ENCODE peak calls at places on chromosomes 11 and 22, in four cellular contexts. P is HepG2, X is K562, H is H1. Z is an unnamed sample.

GRCh38 chr22:42330953-42331525 is 60.6 kb upstream of the TCF20 start:
- DNase-seq in P (no peak), X (no peak), H (no peak), Z (no peak)

GRCh38 chr22:19422440-19423301 is 8.9 kb downstream of the HIRA start:
- DNase-seq in P (no peak), X (no peak), H (no peak), Z (no peak)

GRCh38 chr22:38490475-38490874 is 15.6 kb downstream of the DDX17 start:
- DNase-seq in P (no peak), X (no peak), H (no peak), Z (no peak)

GRCh38 chr11:115527534-115528125 is 23.4 kb upstream of the CADM1 start:
- DNase-seq in P (no peak), X (no peak), H (no peak), Z (no peak)

GRCh38 chr11:102120437-102120935 is 10.2 kb downstream of the YAP1 start:
- DNase-seq in P (no peak), X (no peak), H (no peak), Z (no peak)

GRCh38 chr11:70786021-70786665 is 387.8 kb downstream of the CTTN start:
- DNase-seq in P (no peak), X (no peak), H (no peak), Z (no peak)

GRCh38 chr11:7572001-7572712 is 58.4 kb downstream of the PPFIBP2 start:
- DNase-seq in P (peak; percentile 90), X (no peak), H (no peak), Z (peak; percentile 23)

GRCh38 chr11:69865707-69866106 is 46.5 kb upstream of the FGF3 start:
- DNase-seq in P (no peak), X (no peak), H (no peak), Z (no peak)

GRCh38 chr11:117978982-117979381 is 7.2 kb upstream of the IL10RA start:
- DNase-seq in P (no peak), X (no peak), H (no peak), Z (no peak)
- H3K4me1 ChIP-seq in P (no peaks in the 10 kb centered on the region), X (peaks cover 27% of the 10 kb centered on the region), H (no peaks in the 10 kb centered on the region), Z (no peaks in the 10 kb centered on the region)

DNA sequence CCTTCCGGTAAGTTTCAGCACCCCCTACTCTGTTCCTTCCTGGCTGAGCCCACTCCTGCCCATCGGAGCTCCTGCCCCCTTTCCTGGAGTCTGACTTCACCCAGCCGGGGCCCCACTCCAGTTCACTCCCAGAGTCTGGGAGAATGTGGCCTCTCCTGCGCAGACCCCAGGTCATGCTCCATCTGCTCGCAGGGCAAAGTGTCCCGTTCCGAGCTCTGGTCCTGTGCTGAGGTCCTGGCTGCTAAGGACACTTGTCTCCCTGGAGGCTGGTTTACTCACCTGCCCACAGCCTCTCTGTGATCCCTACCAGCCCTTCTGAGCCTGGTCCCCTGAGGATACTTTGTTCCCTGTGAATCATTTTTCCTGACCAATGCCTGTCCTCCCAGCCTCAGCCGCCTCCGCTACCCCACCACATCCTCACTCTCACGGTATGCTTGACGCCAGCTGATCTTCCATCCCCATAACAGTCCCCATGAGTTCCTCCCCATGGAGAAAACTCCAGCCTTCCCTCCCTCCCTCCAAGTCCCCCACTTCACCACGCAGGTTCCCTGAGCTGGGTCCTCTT is 526 bp downstream of the IFITM10 start:
- DNase-seq in P (no peak), X (no peak), H (no peak), Z (no peak)
- TF ChIP-seq JUN in P (no peak), X (no peak), H (no peak), Z (no peak)

GRCh38 chr11:8779107-8779506 is 96.5 kb downstream of the RPL27A start:
- DNase-seq in P (no peak), X (no peak), H (no peak), Z (no peak)
- H3K27me3 ChIP-seq in P (no peaks in the 10 kb centered on the region), X (peaks cover 11% of the 10 kb centered on the region), H (no peaks in the 10 kb centered on the region), Z (no peaks in the 10 kb centered on the region)

GRCh38 chr11:9639099-9639498 is 24.8 kb upstream of the SWAP70 start:
- DNase-seq in P (no peak), X (no peak), H (no peak), Z (peak; percentile 13)
- H3K4me1 ChIP-seq in P (peaks cover 20% of the 10 kb centered on the region), X (peaks cover 5% of the 10 kb centered on the region), H (no peaks in the 10 kb centered on the region), Z (peaks cover 9% of the 10 kb centered on the region)

GRCh38 chr11:105224859-105225258 is 85.3 kb upstream of the CARD18 start:
- DNase-seq in P (no peak), X (no peak), H (no peak), Z (no peak)

GRCh38 chr11:105215528-105215927 is 76.0 kb upstream of the CARD18 start:
- DNase-seq in P (no peak), X (no peak), H (no peak), Z (no peak)

GRCh38 chr11:105219670-105220069 is 80.1 kb upstream of the CARD18 start:
- DNase-seq in P (no peak), X (no peak), H (no peak), Z (no peak)

GRCh38 chr11:105219269-105219668 is 79.7 kb upstream of the CARD18 start:
- DNase-seq in P (no peak), X (no peak), H (peak; percentile 3), Z (no peak)

DNA sequence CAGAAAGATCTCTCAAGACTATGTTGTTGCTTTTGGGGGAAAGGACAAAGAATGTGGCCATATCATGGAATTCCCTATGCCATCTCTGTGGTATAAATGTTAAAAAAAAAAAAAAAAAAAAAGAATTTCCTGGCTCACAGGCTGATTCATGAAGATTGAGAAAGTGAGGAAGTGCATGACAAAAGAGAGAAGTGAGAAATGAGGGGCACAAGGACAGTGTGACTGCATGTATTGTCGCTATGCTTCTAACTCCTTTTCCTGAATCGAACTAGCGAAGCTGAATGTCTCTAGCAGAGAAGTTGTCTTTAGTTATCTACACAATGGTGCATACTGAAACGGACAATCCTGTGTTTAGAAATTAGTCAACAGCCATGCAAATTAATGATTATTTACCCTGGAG is 80.6 kb upstream of the CARD18 start:
- DNase-seq in P (no peak), X (no peak), H (no peak), Z (peak; percentile 8)
- TF ChIP-seq JUN in P (no peak), X (no peak), H (no peak), Z (no peak)

GRCh38 chr11:13010737-13011342 is 1.7 kb downstream of the RASSF10 start:
- DNase-seq in P (no peak), X (no peak), H (no peak), Z (peak; percentile 9)
- H3K27me3 ChIP-seq in P (no peaks in the 10 kb centered on the region), X (peaks cover 10% of the 10 kb centered on the region), H (peaks cover 13% of the 10 kb centered on the region), Z (peaks cover 74% of the 10 kb centered on the region)

GRCh38 chr22:50186181-50186731 is 543 bp downstream of the TRABD start:
- DNase-seq in P (no peak), X (peak; percentile 56), H (no peak), Z (no peak)
- H3K4me1 ChIP-seq in P (peaks cover 34% of the 10 kb centered on the region), X (peaks cover 19% of the 10 kb centered on the region), H (peaks cover 17% of the 10 kb centered on the region), Z (peaks cover 38% of the 10 kb centered on the region)

GRCh38 chr11:112300094-112300786 is 39.6 kb upstream of the PLET1 start:
- DNase-seq in P (no peak), X (no peak), H (no peak), Z (no peak)

GRCh38 chr11:112297248-112297866 is 36.7 kb upstream of the PLET1 start:
- DNase-seq in P (no peak), X (no peak), H (no peak), Z (no peak)

GRCh38 chr11:112304914-112305313 is 44.3 kb upstream of the PLET1 start:
- DNase-seq in P (no peak), X (no peak), H (no peak), Z (no peak)

GRCh38 chr11:112298535-112298934 is 37.9 kb upstream of the PLET1 start:
- DNase-seq in P (no peak), X (no peak), H (no peak), Z (no peak)

GRCh38 chr11:112302226-112302868 is 41.7 kb upstream of the PLET1 start:
- DNase-seq in P (no peak), X (no peak), H (no peak), Z (peak; percentile 4)
- TF ChIP-seq JUN in P (no peak), X (no peak), H (no peak), Z (no peak)

DNA sequence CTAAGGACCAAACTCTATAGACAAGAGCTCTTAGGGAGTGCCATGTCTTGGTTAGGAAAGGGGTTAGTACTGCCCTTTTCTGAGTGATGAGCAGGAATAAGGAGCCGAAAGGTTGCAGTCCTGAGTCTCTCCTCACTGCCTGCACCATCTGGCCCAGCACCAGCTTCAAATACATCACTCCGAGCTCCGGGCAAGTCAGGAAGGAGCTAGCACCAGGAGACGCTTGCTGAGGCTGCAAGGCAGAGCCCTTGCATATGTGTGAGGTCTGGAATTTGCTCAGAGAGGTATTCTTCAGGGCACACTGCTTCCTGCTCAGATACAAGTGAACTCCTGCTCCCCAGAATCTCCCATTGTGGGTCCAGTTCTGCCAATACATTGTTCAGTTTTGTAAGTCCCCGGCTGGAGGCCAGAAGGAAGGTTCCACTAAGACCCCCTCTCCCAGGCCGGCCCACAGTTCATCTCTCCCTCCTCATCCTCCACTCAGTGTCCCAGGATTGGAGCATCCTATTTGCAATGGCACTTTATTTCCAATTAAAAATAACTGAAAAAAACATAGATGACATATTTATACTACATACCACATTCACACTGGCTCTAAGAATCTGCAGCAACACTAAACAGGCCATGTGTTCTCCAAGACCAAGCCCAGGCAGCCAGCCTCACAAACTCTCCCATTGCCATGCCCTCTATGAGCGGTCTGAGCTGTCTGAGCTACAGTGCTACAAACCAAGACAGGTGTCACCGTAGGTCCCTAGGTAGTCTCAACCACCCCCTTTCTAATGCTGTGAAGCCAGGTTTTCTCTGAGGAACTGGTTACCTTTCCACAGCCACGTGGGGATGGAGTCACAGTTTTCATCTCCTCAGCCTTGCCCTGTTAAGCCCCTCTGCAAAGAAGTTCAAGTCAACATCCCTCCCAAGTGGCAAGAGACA is 55.1 kb upstream of the SPATA19 start:
- DNase-seq in P (no peak), X (no peak), H (no peak), Z (no peak)
- H3K27me3 ChIP-seq in P (peaks cover 4% of the 10 kb centered on the region), X (no peaks in the 10 kb centered on the region), H (no peaks in the 10 kb centered on the region), Z (no peaks in the 10 kb centered on the region)

Z was measured in endothelial cell of umbilical vein.